ENCODE peak calls at places on chromosomes 4 and X, in ten cellular contexts. K, S, J, U, Z, N, H, I, T and V are unnamed samples.

GRCh38 chr4:185573651-185574199 is 38.4 kb upstream of the PDLIM3 start:
- DNase-seq in K (no peak), S (no peak), J (no peak), U (no peak), Z (no peak), N (peak; percentile 79), H (peak; percentile 87), I (no peak), T (no peak), V (no peak)

GRCh38 chrX:12973561-12974216 is 1.2 kb upstream of the TMSB4X start:
- DNase-seq in K (no peak), S (no peak), J (peak; percentile 19), U (no peak), Z (no peak), N (peak; percentile 1), H (no peak), I (peak; percentile 66), T (no peak), V (no peak)

GRCh38 chrX:41906515-41907165 is 16.7 kb downstream of the CASK start:
- DNase-seq in K (no peak), S (no peak), J (no peak), U (no peak), Z (no peak), N (peak; percentile 1), H (peak; percentile 10), I (no peak), T (no peak), V (no peak)

GRCh38 chrX:149506349-149506748 is 1.2 kb upstream of the IDS start:
- DNase-seq in K (no peak), S (no peak), J (no peak), U (no peak), Z (no peak), N (no peak), H (no peak), I (no peak), T (no peak), V (no peak)

GRCh38 chr4:85391568-85392410 is 83.2 kb upstream of the ARHGAP24 start:
- DNase-seq in K (no peak), S (no peak), J (no peak), U (no peak), Z (no peak), N (no peak), H (no peak), I (no peak), T (no peak), V (no peak)

GRCh38 chr4:8342651-8343050 is 73.1 kb downstream of the HTRA3 start:
- DNase-seq in K (no peak), S (no peak), J (peak; percentile 18), U (no peak), Z (no peak), N (no peak), H (no peak), I (no peak), T (no peak), V (no peak)

GRCh38 chr4:132493476-132493875 is 655.6 kb upstream of the PCDH10 start:
- DNase-seq in K (no peak), S (no peak), J (no peak), U (no peak), Z (no peak), N (no peak), H (no peak), I (no peak), T (no peak), V (no peak)

GRCh38 chr4:83536649-83537352 is 893 bp downstream of the GPAT3 start:
- DNase-seq in K (no peak), S (no peak), J (no peak), U (no peak), Z (no peak), N (no peak), H (no peak), I (no peak), T (no peak), V (no peak)

GRCh38 chr4:168496834-168497233 is at the start of gene PALLD:
- DNase-seq in K (no peak), S (no peak), J (peak; percentile 36), U (no peak), Z (no peak), N (peak; percentile 78), H (peak; percentile 36), I (no peak), T (no peak), V (no peak)